ENCODE peak calls at places on chromosomes 11 and 22, in four cellular contexts. F is nephron progenitor cell, E is GM10248, R is upper lobe of right lung. K is an unnamed sample.

GRCh38 chr22:38981005-38981658 is 1.0 kb upstream of the APOBEC3B start:
- DNase-seq in F (peak), E (no peak), R (no peak), K (no peak)

GRCh38 chr22:50185384-50186087 is at the start of gene TRABD:
- DNase-seq in F (peak), E (peak), R (peak), K (peak)

GRCh38 chr11:124402326-124402922 is 3.6 kb upstream of the OR8B3 start:
- DNase-seq in F (peak), E (peak), R (no peak), K (peak)

GRCh38 chr22:26054846-26055245 is 114.4 kb upstream of the SEZ6L start:
- DNase-seq in F (no peak), E (no peak), R (no peak), K (no peak)

GRCh38 chr11:17861036-17861755 is 126.6 kb downstream of the KCNC1 start:
- DNase-seq in F (no peak), E (no peak), R (no peak), K (no peak)

GRCh38 chr22:30445438-30445936 is 19.9 kb downstream of the MTFP1 start:
- DNase-seq in F (no peak), E (no peak), R (no peak), K (no peak)

GRCh38 chr11:17767301-17767885 is 32.8 kb downstream of the KCNC1 start:
- DNase-seq in F (peak), E (no peak), R (peak), K (no peak)

GRCh38 chr11:133064152-133064877 is 468.0 kb downstream of the OPCML start:
- DNase-seq in F (peak), E (peak), R (peak), K (no peak)

GRCh38 chr22:21697866-21698265 is 32.1 kb downstream of the PPIL2 start:
- DNase-seq in F (no peak), E (no peak), R (no peak), K (no peak)

GRCh38 chr11:61581931-61582330 is 1.1 kb upstream of the SYT7 start:
- DNase-seq in F (no peak), E (no peak), R (no peak), K (no peak)

GRCh38 chr11:82718841-82719240 is 14.8 kb downstream of the FAM181B start:
- DNase-seq in F (no peak), E (no peak), R (no peak), K (no peak)

GRCh38 chr22:46531776-46532175 is 5.6 kb downstream of the CELSR1 start:
- DNase-seq in F (no peak), E (no peak), R (no peak), K (no peak)

GRCh38 chr22:37525073-37525745 is 6.0 kb upstream of the CARD10 start:
- DNase-seq in F (no peak), E (no peak), R (no peak), K (no peak)

GRCh38 chr11:12185914-12186313 is 75.5 kb downstream of the MICAL2 start:
- DNase-seq in F (no peak), E (no peak), R (peak), K (peak)

GRCh38 chr22:41911292-41911611 is 3.6 kb downstream of the SHISA8 start:
- DNase-seq in F (no peak), E (no peak), R (no peak), K (no peak)

GRCh38 chr11:109644158-109644557 is 222.2 kb downstream of the C11orf87 start:
- DNase-seq in F (no peak), E (no peak), R (no peak), K (no peak)

GRCh38 chr11:61891331-61892084 is at the start of gene FADS3:
- DNase-seq in F (peak), E (peak), R (peak), K (peak)

GRCh38 chr11:3010004-3010403 is 17.9 kb upstream of the NAP1L4 start:
- DNase-seq in F (no peak), E (no peak), R (no peak), K (no peak)

GRCh38 chr22:37601540-37602442 is 6.8 kb upstream of the GGA1 start:
- DNase-seq in F (peak), E (no peak), R (no peak), K (no peak)

GRCh38 chr11:118605116-118605867 is 2.1 kb upstream of the PHLDB1 start:
- DNase-seq in F (peak), E (no peak), R (no peak), K (no peak)

GRCh38 chr22:42344391-42344861 is 74.0 kb upstream of the TCF20 start:
- DNase-seq in F (peak), E (no peak), R (no peak), K (no peak)

GRCh38 chr11:47071871-47072270 is 104.8 kb downstream of the ARFGAP2 start:
- DNase-seq in F (peak), E (no peak), R (no peak), K (no peak)

GRCh38 chr11:2802389-2803185 is 83.0 kb downstream of the CDKN1C start:
- DNase-seq in F (no peak), E (no peak), R (peak), K (no peak)

GRCh38 chr11:128553662-128554392 is 33.5 kb downstream of the ETS1 start:
- DNase-seq in F (no peak), E (no peak), R (no peak), K (no peak)

GRCh38 chr11:26149585-26149984 is 182.3 kb upstream of the ANO3 start:
- DNase-seq in F (no peak), E (no peak), R (no peak), K (no peak)

GRCh38 chr22:49760630-49761571 is 66.8 kb downstream of the BRD1 start:
- DNase-seq in F (no peak), E (no peak), R (peak), K (no peak)

GRCh38 chr11:128334311-128335044 is 252.9 kb downstream of the ETS1 start:
- DNase-seq in F (no peak), E (no peak), R (no peak), K (no peak)

GRCh38 chr11:61972796-61973602 is 5.6 kb upstream of the FTH1 start:
- DNase-seq in F (no peak), E (no peak), R (peak), K (peak)

GRCh38 chr22:43385770-43386641 is 25.8 kb upstream of the MPPED1 start:
- DNase-seq in F (peak), E (peak), R (peak), K (peak)

GRCh38 chr11:70016666-70017347 is 61.3 kb upstream of the ANO1 start:
- DNase-seq in F (no peak), E (no peak), R (no peak), K (no peak)

GRCh38 chr22:50016988-50017700 is 4.6 kb upstream of the IL17REL start:
- DNase-seq in F (no peak), E (peak), R (no peak), K (no peak)

DNA sequence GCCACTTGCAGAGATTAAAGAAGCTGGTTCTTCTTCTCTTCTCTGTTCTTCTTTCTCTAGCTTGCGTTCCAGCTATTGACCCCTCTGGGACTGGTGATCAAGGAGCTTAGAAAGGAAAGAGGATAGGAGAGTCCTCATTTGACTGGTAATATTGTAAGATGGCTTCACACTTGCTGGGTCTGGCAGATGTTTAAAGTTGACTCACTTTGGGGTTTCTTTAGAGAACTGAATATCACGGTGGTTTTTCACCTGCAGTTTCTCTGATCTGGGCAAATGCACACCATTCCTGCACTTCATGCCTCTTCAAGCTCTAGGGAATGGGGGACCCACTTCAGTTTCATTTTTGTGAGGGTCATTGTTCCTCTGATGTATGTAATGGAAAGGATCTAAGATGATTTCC is 41.8 kb upstream of the DEUP1 start:
- DNase-seq in F (no peak), E (no peak), R (no peak), K (no peak)
- TF ChIP-seq CTCF in F (no peak), E (no peak), R (no peak), K (no peak)

DNA sequence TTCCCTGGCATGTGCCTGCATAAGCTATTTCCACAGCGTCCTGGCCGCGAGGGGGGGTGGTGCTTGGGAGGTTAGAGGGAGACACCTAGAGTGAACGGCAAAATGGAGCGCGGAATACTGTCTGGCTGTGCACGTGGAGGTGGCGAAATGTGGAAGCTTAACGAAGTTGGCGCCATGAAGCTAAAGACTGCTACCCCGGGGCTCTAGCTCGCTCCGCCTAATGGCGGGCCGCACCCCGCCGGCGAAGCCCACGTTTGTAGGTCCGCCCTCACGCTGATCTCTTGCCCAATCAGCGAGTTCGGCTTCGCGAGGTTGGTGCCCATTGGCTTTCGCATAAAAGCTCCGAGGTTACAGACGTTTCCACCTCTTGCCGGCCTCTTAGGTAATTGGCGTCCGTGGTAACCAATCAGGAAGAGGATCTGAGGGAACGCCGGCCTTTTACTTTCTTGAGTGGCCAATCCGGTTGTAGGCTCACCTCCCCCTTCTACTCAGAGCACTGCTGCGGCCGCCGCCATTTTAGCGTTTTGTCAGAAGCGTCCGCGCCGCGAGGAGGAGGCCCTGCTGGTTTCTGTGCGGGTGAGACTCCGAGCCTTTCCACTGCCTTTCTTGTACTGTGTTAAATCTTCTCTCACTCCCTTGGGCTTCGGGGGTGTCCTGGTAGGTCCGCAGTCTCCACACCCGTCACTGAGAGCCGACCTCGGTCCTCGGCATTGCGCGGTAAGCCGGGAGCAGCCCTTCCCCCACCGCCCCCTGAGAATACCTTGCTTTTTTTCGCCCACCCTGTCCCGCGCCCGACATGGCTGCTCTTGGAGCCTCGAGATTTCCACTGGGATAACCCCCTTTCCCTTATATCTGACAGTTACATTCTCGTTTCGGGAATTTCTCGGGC is at the start of gene RBM4:
- DNase-seq in F (peak), E (peak), R (peak), K (peak)
- TF ChIP-seq CTCF in F (no peak), E (no peak), R (no peak), K (no peak)

GRCh38 chr22:36368359-36368983 is 19.3 kb downstream of the MYH9 start:
- DNase-seq in F (peak), E (no peak), R (no peak), K (no peak)
- TF ChIP-seq CTCF in F (no peak), E (no peak), R (peak), K (no peak)

DNA sequence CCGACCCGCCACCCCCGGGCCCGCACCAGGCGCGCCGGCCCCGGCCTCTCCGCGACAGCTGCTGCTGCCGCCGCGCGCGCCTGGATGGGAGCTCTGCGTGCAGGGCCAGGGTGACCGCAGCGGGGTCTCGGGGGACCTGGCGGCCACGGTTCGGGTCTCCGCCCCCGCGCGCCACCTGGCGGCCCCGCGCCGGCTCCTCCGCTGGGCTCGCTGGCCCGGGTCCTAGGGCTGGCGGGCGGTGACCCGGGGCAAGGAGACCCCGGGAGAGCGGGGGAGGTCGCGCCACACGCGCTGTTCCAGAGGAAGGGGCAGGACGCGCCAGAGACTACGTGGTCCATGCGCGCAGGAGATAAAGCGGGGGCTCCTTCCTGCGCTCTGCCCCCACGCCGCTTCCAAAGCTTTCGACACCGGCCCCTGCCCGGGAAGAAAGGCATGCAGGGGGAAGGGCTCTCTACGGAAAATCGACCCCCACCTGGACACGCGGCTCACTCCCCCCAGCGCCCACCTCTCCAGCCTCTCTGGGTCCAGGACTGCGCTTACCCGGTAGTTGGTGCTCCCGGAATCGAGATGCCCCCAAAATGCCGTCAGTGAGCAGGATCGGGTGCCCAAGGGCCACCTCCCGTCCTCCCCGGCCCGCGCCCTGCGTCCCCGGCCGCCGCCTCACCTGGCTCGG is 480 bp downstream of the SHANK2 start:
- DNase-seq in F (peak), E (peak), R (peak), K (no peak)
- TF ChIP-seq CTCF in F (peak), E (peak), R (peak), K (peak)

GRCh38 chr11:131633978-131634377 is 263.6 kb downstream of the NTM start:
- DNase-seq in F (no peak), E (no peak), R (no peak), K (no peak)

GRCh38 chr11:131628739-131629138 is 258.3 kb downstream of the NTM start:
- DNase-seq in F (no peak), E (no peak), R (no peak), K (no peak)

GRCh38 chr11:131632971-131633370 is 262.6 kb downstream of the NTM start:
- DNase-seq in F (no peak), E (no peak), R (no peak), K (no peak)

GRCh38 chr11:131626761-131627160 is 256.3 kb downstream of the NTM start:
- DNase-seq in F (no peak), E (no peak), R (no peak), K (no peak)

DNA sequence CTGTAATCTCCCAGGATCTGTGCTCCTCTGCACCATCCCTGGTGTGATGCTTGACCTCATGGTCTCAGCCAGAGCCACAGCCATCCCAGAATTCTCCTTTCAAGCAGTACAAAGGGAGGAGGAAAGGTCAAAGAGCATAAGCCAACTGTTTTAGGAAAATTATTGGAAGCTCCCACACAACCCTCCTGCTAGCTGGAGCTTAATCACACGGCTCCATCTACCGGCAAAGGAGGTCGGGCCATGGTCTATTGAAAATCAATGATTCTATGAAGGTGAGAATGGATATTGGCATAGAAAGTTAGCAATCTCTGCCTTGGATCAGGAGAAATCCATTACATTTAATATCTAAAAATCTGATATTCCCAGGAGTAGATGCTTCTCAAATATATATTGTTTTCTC is 259.5 kb downstream of the NTM start:
- DNase-seq in F (no peak), E (no peak), R (no peak), K (no peak)
- TF ChIP-seq CTCF in F (peak), E (no peak), R (no peak), K (no peak)

GRCh38 chr11:40606800-40607199 is 852.7 kb downstream of the LRRC4C start:
- DNase-seq in F (no peak), E (no peak), R (no peak), K (no peak)
- TF ChIP-seq CTCF in F (no peak), E (no peak), R (no peak), K (no peak)

DNA sequence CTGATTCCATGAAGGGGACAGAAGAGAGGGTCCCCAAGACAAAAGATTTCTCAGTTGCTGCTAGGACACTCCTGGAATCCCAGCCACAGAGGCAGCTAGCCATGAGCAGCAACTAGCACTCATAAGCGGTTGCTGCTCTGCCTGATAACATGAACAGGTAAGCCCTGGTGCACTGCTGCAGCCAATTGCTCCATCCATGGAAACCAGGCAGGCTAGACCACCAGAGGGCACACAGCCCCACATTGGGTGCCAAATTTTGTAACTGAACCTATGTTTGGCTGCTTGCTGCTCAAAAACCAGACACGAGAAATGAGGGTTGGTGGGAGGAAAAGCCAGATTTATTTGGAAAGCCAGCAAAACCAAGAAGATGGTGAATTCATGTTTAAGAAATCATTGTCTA is 21.9 kb upstream of the QSER1 start:
- DNase-seq in F (peak), E (no peak), R (no peak), K (no peak)
- TF ChIP-seq CTCF in F (peak), E (peak), R (peak), K (peak)

GRCh38 chr11:66467756-66468155 is 1.1 kb downstream of the PELI3 start:
- DNase-seq in F (peak), E (no peak), R (no peak), K (no peak)
- TF ChIP-seq CTCF in F (no peak), E (no peak), R (no peak), K (no peak)

K was measured in D721Med.